ENCODE peak calls at places on chromosome 14, in ten cellular contexts. A is body of pancreas, T is cardiac muscle cell, U is heart left ventricle, G is pancreas, M is MM.1S, W is kidney, C is heart right ventricle, R is brain microvascular endothelial cell, Q is GM23338. N is an unnamed sample.

GRCh38 chr14:100239200-100239839 is 376 bp downstream of the YY1 start:
- DNase-seq in A (peak), T (no peak), U (peak), G (peak), M (no peak), W (peak), C (peak), R (no peak), Q (no peak), N (peak)

GRCh38 chr14:61388173-61388975 is 67.0 kb downstream of the PRKCH start:
- DNase-seq in A (no peak), T (peak), U (no peak), G (no peak), M (no peak), W (no peak), C (no peak), R (no peak), Q (no peak), N (no peak)

GRCh38 chr14:103593577-103593976 is 30.8 kb downstream of the COA8 start:
- DNase-seq in A (no peak), T (no peak), U (no peak), G (no peak), M (peak), W (no peak), C (no peak), R (no peak), Q (no peak), N (no peak)

GRCh38 chr14:51341338-51341737 is 101.3 kb downstream of the TMX1 start:
- DNase-seq in A (no peak), T (no peak), U (no peak), G (no peak), M (no peak), W (no peak), C (no peak), R (no peak), Q (no peak), N (no peak)

GRCh38 chr14:28754209-28754985 is 12.2 kb upstream of the FOXG1 start:
- DNase-seq in A (peak), T (peak), U (no peak), G (no peak), M (peak), W (no peak), C (no peak), R (peak), Q (peak), N (no peak)

GRCh38 chr14:32525591-32525990 is 196.5 kb downstream of the AKAP6 start:
- DNase-seq in A (no peak), T (no peak), U (no peak), G (no peak), M (no peak), W (no peak), C (no peak), R (no peak), Q (no peak), N (no peak)

GRCh38 chr14:77872971-77873370 is 73.1 kb downstream of the ADCK1 start:
- DNase-seq in A (peak), T (no peak), U (no peak), G (peak), M (no peak), W (no peak), C (no peak), R (no peak), Q (no peak), N (no peak)

GRCh38 chr14:29042546-29042945 is 276.0 kb downstream of the FOXG1 start:
- DNase-seq in A (no peak), T (no peak), U (no peak), G (no peak), M (peak), W (no peak), C (no peak), R (no peak), Q (no peak), N (no peak)

GRCh38 chr14:94571950-94572349 is 9.3 kb upstream of the SERPINA5 start:
- DNase-seq in A (peak), T (peak), U (no peak), G (no peak), M (no peak), W (no peak), C (no peak), R (peak), Q (no peak), N (no peak)

GRCh38 chr14:100621806-100622205 is 34.6 kb upstream of the BEGAIN start:
- DNase-seq in A (no peak), T (no peak), U (peak), G (no peak), M (no peak), W (no peak), C (no peak), R (no peak), Q (peak), N (peak)

GRCh38 chr14:99327458-99328250 is 55.7 kb upstream of the BCL11B start:
- DNase-seq in A (no peak), T (no peak), U (no peak), G (no peak), M (no peak), W (no peak), C (no peak), R (no peak), Q (peak), N (no peak)

GRCh38 chr14:51327376-51327775 is 87.3 kb downstream of the TMX1 start:
- DNase-seq in A (no peak), T (peak), U (no peak), G (no peak), M (no peak), W (no peak), C (no peak), R (no peak), Q (no peak), N (no peak)

GRCh38 chr14:54182419-54183040 is 214.3 kb upstream of the CDKN3 start:
- DNase-seq in A (no peak), T (peak), U (no peak), G (no peak), M (no peak), W (no peak), C (no peak), R (no peak), Q (no peak), N (no peak)

GRCh38 chr14:94389731-94390371 is 1.4 kb upstream of the SERPINA1 start:
- DNase-seq in A (no peak), T (no peak), U (no peak), G (no peak), M (no peak), W (no peak), C (no peak), R (no peak), Q (no peak), N (no peak)

DNA sequence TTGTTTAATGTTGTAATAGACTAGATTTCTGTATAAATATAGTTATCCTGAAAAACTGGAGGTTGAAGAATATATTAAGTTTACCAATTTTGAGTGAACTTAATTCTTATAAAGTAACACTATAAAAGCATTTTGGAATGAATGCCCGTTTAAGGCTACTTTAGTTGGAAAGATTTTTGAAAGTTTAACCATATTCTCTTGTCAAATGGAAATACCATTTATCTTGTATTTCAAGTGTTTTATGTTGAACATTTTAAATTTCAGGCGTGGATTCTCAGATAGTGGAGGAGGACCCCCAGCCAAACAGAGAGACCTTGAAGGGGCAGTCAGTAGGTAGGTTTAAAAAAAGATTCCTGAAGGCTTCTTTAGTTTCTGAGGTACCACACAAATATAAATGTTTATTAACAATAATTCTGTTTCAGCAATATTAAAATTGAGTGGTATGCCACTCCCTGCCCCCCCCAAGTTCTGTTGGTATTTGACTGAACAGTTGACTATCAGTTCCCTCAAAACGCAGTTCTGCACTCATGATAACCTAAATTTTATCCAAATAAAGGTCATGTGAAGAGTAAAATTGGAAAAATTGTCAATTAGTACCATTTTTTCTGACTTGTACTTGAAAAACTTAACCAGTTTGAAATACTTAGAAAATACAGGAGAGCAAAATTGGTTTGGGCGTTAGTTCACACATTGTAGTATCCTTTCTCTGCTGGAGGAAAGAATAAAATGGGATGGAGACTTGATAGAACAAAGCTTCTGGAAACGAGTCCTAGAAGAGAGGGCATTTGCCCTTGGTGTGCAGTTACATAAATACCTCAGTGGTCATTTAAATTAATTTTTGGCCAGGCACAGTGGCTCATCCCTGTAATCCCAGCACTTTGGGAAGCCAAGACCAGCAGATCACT is 1.5 kb downstream of the PNN start:
- DNase-seq in A (no peak), T (no peak), U (no peak), G (no peak), M (no peak), W (no peak), C (no peak), R (no peak), Q (no peak), N (no peak)
- H3K4me3 ChIP-seq in A (peak), T (peak), U (peak), G (peak), M (peak), W (peak), C (peak), R (peak), Q (peak), N (peak)

DNA sequence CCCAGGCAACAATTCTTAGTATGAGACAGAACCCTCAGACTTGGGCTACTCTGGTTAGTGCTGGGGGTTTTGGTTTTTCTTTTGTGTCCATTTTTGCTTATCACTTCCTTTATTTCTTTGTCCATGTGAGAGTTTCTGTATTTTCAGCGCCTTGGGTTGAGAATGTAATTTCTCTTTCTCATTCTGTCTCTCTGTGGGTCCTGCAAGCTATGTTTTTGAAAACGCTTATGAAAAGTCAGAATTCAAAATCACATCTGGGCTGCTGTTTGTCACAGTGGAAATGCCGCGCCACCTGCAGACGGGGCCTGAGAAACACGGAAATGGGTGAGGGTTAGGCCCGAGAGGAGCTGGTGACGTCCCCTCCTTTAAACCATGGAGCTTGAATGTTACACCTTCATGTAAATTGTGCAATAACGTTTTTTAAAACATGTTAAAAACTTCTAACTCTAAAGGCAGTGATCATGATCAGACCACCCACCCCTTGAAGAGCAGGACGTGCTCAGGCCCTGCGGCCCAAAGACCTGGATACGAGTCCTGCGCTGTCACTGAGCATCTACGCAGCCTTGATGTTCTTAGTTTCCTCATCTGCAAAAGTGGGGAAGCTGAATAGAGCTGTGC is 26.1 kb downstream of the JDP2 start:
- DNase-seq in A (no peak), T (no peak), U (no peak), G (no peak), M (peak), W (no peak), C (no peak), R (no peak), Q (peak), N (no peak)
- H3K27ac ChIP-seq in A (peak), T (peak), U (peak), G (peak), M (no peak), W (peak), C (peak), R (peak), Q (peak), N (peak)

GRCh38 chr14:20805485-20805884 is 2.8 kb upstream of the RNASE1 start:
- DNase-seq in A (no peak), T (no peak), U (no peak), G (no peak), M (no peak), W (no peak), C (no peak), R (no peak), Q (no peak), N (no peak)
- TF ChIP-seq CTCF in A (no peak), T (no peak), U (no peak), G (no peak), M (no peak), W (no peak), C (no peak), R (no peak), Q (no peak), N (no peak)

DNA sequence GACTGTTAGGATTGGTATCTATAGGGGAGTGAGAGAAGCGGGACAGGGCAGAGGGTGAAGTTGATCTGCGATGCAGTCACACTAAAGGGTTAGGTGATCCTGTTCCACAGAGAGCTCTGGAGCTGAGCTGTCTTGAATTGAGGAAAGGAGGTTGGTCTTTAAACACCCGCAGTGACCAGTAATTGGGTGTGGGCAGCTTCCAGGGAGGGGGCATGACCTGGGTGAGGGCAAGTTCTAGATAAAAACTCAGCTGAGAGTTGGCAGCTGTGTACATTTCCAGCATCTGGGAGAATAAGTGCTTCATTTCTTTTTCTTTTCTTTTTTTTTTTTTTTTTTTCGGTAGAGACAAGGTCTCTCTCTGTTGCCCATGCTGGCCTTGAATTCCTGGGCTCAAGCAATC is 35.1 kb downstream of the RDH12 start:
- DNase-seq in A (peak), T (no peak), U (no peak), G (no peak), M (no peak), W (no peak), C (no peak), R (no peak), Q (no peak), N (no peak)
- H3K4me3 ChIP-seq in A (no peak), T (no peak), U (no peak), G (no peak), M (no peak), W (no peak), C (no peak), R (no peak), Q (no peak), N (no peak)

N was measured in dorsolateral prefrontal cortex.